ENCODE peak calls at places on chromosomes 13 and 19, in eight cellular contexts. Z, L, T, Y, X, P, U and G are unnamed samples.

GRCh38 chr13:30892966-30893365 is 13.1 kb upstream of the MEDAG start:
- DNase-seq in Z (no peak), L (no peak), T (peak; percentile 69), Y (peak; percentile 71), X (peak; percentile 89), P (no peak), U (no peak), G (peak; percentile 76)

GRCh38 chr19:749811-750210 is 1.1 kb upstream of the MISP start:
- DNase-seq in Z (no peak), L (no peak), T (no peak), Y (no peak), X (no peak), P (no peak), U (no peak), G (no peak)

GRCh38 chr13:64723735-64724134 is 2506.4 kb downstream of the PCDH9 start:
- DNase-seq in Z (no peak), L (no peak), T (peak; percentile 97), Y (no peak), X (no peak), P (peak; percentile 75), U (peak; percentile 63), G (no peak)

GRCh38 chr13:59780058-59780457 is 383.7 kb downstream of the DIAPH3 start:
- DNase-seq in Z (no peak), L (no peak), T (no peak), Y (no peak), X (no peak), P (no peak), U (no peak), G (no peak)

GRCh38 chr13:47250141-47250540 is 353.3 kb upstream of the HTR2A start:
- DNase-seq in Z (no peak), L (no peak), T (peak; percentile 88), Y (peak; percentile 30), X (no peak), P (peak; percentile 5), U (no peak), G (no peak)

GRCh38 chr13:107767119-107767518 is 448.2 kb downstream of the LIG4 start:
- DNase-seq in Z (no peak), L (no peak), T (no peak), Y (no peak), X (no peak), P (no peak), U (no peak), G (no peak)

GRCh38 chr13:97274782-97275252 is 52.7 kb downstream of the MBNL2 start:
- DNase-seq in Z (no peak), L (no peak), T (peak; percentile 72), Y (no peak), X (no peak), P (peak; percentile 46), U (no peak), G (no peak)

GRCh38 chr13:41428155-41428554 is 29.2 kb upstream of the RGCC start:
- DNase-seq in Z (no peak), L (no peak), T (peak; percentile 9), Y (no peak), X (peak; percentile 60), P (no peak), U (no peak), G (peak; percentile 16)

GRCh38 chr19:43774103-43774939 is 6.5 kb downstream of the KCNN4 start:
- DNase-seq in Z (no peak), L (no peak), T (peak; percentile 57), Y (peak; percentile 45), X (peak; percentile 92), P (no peak), U (no peak), G (peak; percentile 84)

GRCh38 chr13:50576156-50576555 is 267.3 kb downstream of the DLEU7 start:
- DNase-seq in Z (no peak), L (no peak), T (no peak), Y (no peak), X (no peak), P (no peak), U (no peak), G (no peak)

GRCh38 chr19:45485301-45486077 is 11.4 kb downstream of the RTN2 start:
- DNase-seq in Z (peak; percentile 99), L (peak; percentile 88), T (peak; percentile 94), Y (peak; percentile 97), X (peak; percentile 100), P (peak; percentile 80), U (no peak), G (peak; percentile 99)

GRCh38 chr19:31890230-31890629 is 455.2 kb upstream of the ZNF507 start:
- DNase-seq in Z (no peak), L (no peak), T (no peak), Y (no peak), X (peak; percentile 54), P (no peak), U (no peak), G (no peak)

GRCh38 chr13:48574036-48574796 is 41.3 kb upstream of the RCBTB2 start:
- DNase-seq in Z (no peak), L (no peak), T (no peak), Y (no peak), X (no peak), P (no peak), U (no peak), G (no peak)

GRCh38 chr13:101523732-101524131 is 71.3 kb downstream of the ITGBL1 start:
- DNase-seq in Z (no peak), L (no peak), T (peak; percentile 39), Y (no peak), X (no peak), P (no peak), U (peak; percentile 37), G (no peak)

GRCh38 chr19:57746580-57747471 is at the start of gene ZNF776:
- DNase-seq in Z (peak; percentile 60), L (peak; percentile 87), T (peak; percentile 93), Y (peak; percentile 82), X (peak; percentile 78), P (peak; percentile 92), U (peak; percentile 87), G (peak; percentile 78)

GRCh38 chr13:29105779-29106178 is 285.6 kb downstream of the MTUS2 start:
- DNase-seq in Z (no peak), L (no peak), T (no peak), Y (no peak), X (peak; percentile 36), P (no peak), U (no peak), G (no peak)

GRCh38 chr13:29859971-29860370 is 9.6 kb upstream of the UBL3 start:
- DNase-seq in Z (no peak), L (peak; percentile 45), T (peak; percentile 41), Y (no peak), X (no peak), P (no peak), U (no peak), G (no peak)

GRCh38 chr13:52644108-52644507 is 1.9 kb downstream of the HNRNPA1L2 start:
- DNase-seq in Z (no peak), L (no peak), T (no peak), Y (no peak), X (no peak), P (peak; percentile 4), U (peak; percentile 63), G (no peak)
- TF ChIP-seq CTCF in Z (no peak), L (no peak), T (no peak), Y (no peak), X (no peak), P (no peak), U (no peak), G (no peak)

DNA sequence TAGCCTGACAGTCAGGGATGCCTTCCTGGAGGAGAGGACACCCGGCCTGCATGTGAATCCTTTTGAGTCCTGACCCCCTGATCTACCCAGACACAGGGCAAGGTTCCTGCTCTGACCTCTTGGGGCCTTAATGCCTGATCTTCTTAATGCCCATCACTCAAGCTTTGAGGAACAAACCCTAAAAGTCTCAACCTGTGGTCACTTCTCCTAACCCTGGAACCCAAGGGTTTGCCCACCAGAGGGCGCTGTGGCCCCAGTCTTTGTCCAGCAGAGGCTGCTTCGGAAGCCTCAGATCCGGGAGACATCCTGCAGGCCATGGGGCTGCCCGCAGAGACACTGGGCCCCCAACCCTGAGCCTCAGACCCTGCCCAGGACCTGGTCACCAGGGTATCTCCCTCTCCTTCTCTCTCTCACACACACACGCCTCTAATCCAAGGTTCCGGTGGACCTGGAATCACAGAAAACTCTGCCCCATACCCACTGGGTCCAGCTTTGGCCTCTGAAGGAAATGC is 9.8 kb upstream of the DPF1 start:
- DNase-seq in Z (peak; percentile 87), L (no peak), T (peak; percentile 76), Y (peak; percentile 57), X (peak; percentile 95), P (peak; percentile 73), U (no peak), G (peak; percentile 92)
- TF ChIP-seq CTCF in Z (no peak), L (peak; percentile 77), T (peak; percentile 86), Y (peak; percentile 52), X (peak; percentile 89), P (peak; percentile 79), U (peak; percentile 91), G (peak; percentile 90)

GRCh38 chr19:5864725-5865486 is 5.4 kb downstream of the FUT5 start:
- DNase-seq in Z (no peak), L (no peak), T (no peak), Y (no peak), X (no peak), P (no peak), U (no peak), G (no peak)
- TF ChIP-seq CTCF in Z (no peak), L (no peak), T (peak; percentile 14), Y (peak; percentile 5), X (no peak), P (no peak), U (no peak), G (peak; percentile 48)

GRCh38 chr19:47416667-47417033 is 2.7 kb downstream of the MEIS3 start:
- DNase-seq in Z (no peak), L (no peak), T (no peak), Y (no peak), X (no peak), P (no peak), U (no peak), G (no peak)

GRCh38 chr19:47413941-47414340 is 5.4 kb downstream of the MEIS3 start:
- DNase-seq in Z (no peak), L (no peak), T (no peak), Y (no peak), X (no peak), P (no peak), U (no peak), G (no peak)

GRCh38 chr19:47415953-47416666 is 3.2 kb downstream of the MEIS3 start:
- DNase-seq in Z (no peak), L (no peak), T (no peak), Y (no peak), X (no peak), P (no peak), U (no peak), G (no peak)

GRCh38 chr19:47417107-47417745 is 2.1 kb downstream of the MEIS3 start:
- DNase-seq in Z (no peak), L (no peak), T (no peak), Y (no peak), X (no peak), P (no peak), U (no peak), G (no peak)

DNA sequence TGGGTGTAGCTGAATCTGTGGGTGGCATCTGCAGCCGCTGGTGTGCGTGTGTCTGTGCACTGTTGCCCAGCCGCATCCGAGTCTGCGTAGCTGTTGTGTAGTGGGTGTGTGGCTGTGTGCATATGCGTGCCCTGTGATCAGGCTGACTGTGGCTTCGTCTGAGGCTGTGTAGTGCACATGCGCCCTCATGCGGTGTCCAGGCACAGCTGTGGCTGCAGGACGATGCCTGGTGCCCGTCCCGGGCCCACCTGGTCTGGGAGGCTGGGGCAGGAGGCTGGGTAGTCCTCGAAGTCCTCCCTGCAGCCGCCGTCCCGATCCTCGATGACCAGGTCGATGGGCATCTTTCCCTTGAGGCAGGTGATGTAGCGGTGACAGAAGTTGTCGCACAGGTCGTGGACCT is 4.9 kb downstream of the MEIS3 start:
- DNase-seq in Z (no peak), L (no peak), T (no peak), Y (no peak), X (peak; percentile 73), P (no peak), U (no peak), G (peak; percentile 48)
- TF ChIP-seq CTCF in Z (no peak), L (peak; percentile 41), T (no peak), Y (no peak), X (peak; percentile 26), P (no peak), U (no peak), G (no peak)